ENCODE peak calls at places on chromosomes 6 and 20, in four cellular contexts. T is PC-3, Q is H9, U is spleen. A is an unnamed sample. For H3K27me3, the result is how much of the 10 kb centered on the place peaks cover.

GRCh38 chr20:325889-326644 is 715 bp downstream of the SOX12 start:
- DNase-seq in Q (peak), U (peak), T (peak), A (peak)

GRCh38 chr20:36225666-36226065 is 10.6 kb upstream of the AAR2 start:
- DNase-seq in T (no peak), U (no peak), Q (no peak), A (no peak)

GRCh38 chr6:31775184-31775583 is 1.9 kb downstream of the VWA7 start:
- DNase-seq in T (peak), U (no peak), Q (no peak), A (no peak)

GRCh38 chr20:6466065-6466810 is 301.2 kb upstream of the BMP2 start:
- DNase-seq in T (peak), Q (no peak), U (no peak), A (no peak)

GRCh38 chr6:1424306-1424927 is 35.0 kb downstream of the FOXF2 start:
- DNase-seq in Q (peak), T (peak), U (no peak), A (peak)

GRCh38 chr20:722822-723644 is 45.3 kb downstream of the SLC52A3 start:
- DNase-seq in T (no peak), Q (no peak), U (peak), A (no peak)

GRCh38 chr20:36311141-36311853 is 5.2 kb downstream of the DLGAP4 start:
- DNase-seq in T (no peak), Q (no peak), U (no peak), A (peak)

GRCh38 chr20:14698605-14699373 is 361.4 kb upstream of the FLRT3 start:
- DNase-seq in U (no peak), T (no peak), Q (no peak), A (no peak)

GRCh38 chr6:17018425-17018824 is 83.4 kb upstream of the STMND1 start:
- DNase-seq in U (no peak), Q (no peak), T (peak), A (no peak)

GRCh38 chr20:4813076-4813838 is 91.5 kb downstream of the PRND start:
- DNase-seq in U (peak), Q (no peak), T (no peak), A (no peak)

GRCh38 chr6:157721431-157722229 is 101.4 kb upstream of the SNX9 start:
- DNase-seq in Q (no peak), U (no peak), T (no peak), A (no peak)

GRCh38 chr6:44921787-44922186 is 406.3 kb upstream of the RUNX2 start:
- DNase-seq in Q (no peak), T (no peak), U (no peak), A (peak)

GRCh38 chr6:42452171-42453026 is 673 bp upstream of the TRERF1 start:
- DNase-seq in T (peak), U (peak), Q (peak), A (peak)

GRCh38 chr20:25274481-25274880 is 26.6 kb downstream of the PYGB start:
- DNase-seq in T (no peak), Q (no peak), U (peak), A (no peak)

GRCh38 chr6:91926361-91926760 is 1339.5 kb upstream of the MAP3K7 start:
- DNase-seq in T (no peak), Q (no peak), U (no peak), A (no peak)

GRCh38 chr6:75849329-75850025 is 100.4 kb downstream of the MYO6 start:
- DNase-seq in T (peak), U (no peak), Q (no peak), A (no peak)

GRCh38 chr6:161138545-161139303 is 135.1 kb downstream of the AGPAT4 start:
- DNase-seq in T (no peak), Q (no peak), U (no peak), A (peak)

GRCh38 chr6:42131531-42131930 is 10.9 kb downstream of the C6orf132 start:
- DNase-seq in Q (no peak), U (no peak), T (peak), A (no peak)

GRCh38 chr6:33840064-33840926 is 36.5 kb upstream of the MLN start:
- DNase-seq in T (peak), U (no peak), Q (no peak), A (no peak)

GRCh38 chr6:133568970-133569889 is 319.7 kb upstream of the TCF21 start:
- DNase-seq in Q (peak), T (peak), U (no peak), A (peak)

GRCh38 chr6:160348209-160348551 is at the start of gene SLC22A3:
- DNase-seq in T (no peak), U (no peak), Q (peak), A (peak)

GRCh38 chr20:408843-409696 is 971 bp downstream of the RBCK1 start:
- DNase-seq in T (no peak), U (no peak), Q (no peak), A (peak)

GRCh38 chr6:56144538-56145324 is 102.6 kb downstream of the COL21A1 start:
- DNase-seq in T (peak), U (no peak), Q (no peak), A (no peak)

GRCh38 chr6:43368517-43369160 is 808 bp downstream of the ZNF318 start:
- DNase-seq in Q (peak), T (peak), U (peak), A (peak)

GRCh38 chr6:121851056-121851455 is 415.6 kb downstream of the GJA1 start:
- DNase-seq in Q (peak), T (no peak), U (no peak), A (peak)

GRCh38 chr6:19180348-19181073 is 656.7 kb upstream of the ID4 start:
- DNase-seq in Q (no peak), T (no peak), U (no peak), A (no peak)

GRCh38 chr20:38001173-38001875 is 31.9 kb downstream of the TTI1 start:
- DNase-seq in U (no peak), Q (no peak), T (peak), A (no peak)

GRCh38 chr20:23763345-23763744 is 12.6 kb upstream of the CST1 start:
- DNase-seq in T (no peak), Q (no peak), U (no peak), A (no peak)

GRCh38 chr6:4371207-4371921 is 236.0 kb upstream of the ECI2 start:
- DNase-seq in U (no peak), T (no peak), Q (no peak), A (peak)

GRCh38 chr6:39938773-39939381 is 4.6 kb upstream of the MOCS1 start:
- DNase-seq in T (no peak), Q (no peak), U (no peak), A (peak)

GRCh38 chr20:31678389-31679356 is 41.0 kb downstream of the COX4I2 start:
- DNase-seq in Q (no peak), U (no peak), T (peak), A (peak)

GRCh38 chr6:51743999-51744398 is 343.4 kb downstream of the PKHD1 start:
- DNase-seq in Q (no peak), U (no peak), T (peak), A (peak)

GRCh38 chr6:160400426-160400825 is 52.2 kb downstream of the SLC22A3 start:
- DNase-seq in U (no peak), T (no peak), Q (no peak), A (no peak)

GRCh38 chr20:52060794-52061714 is 130.5 kb downstream of the ZFP64 start:
- DNase-seq in T (peak), U (no peak), Q (peak), A (peak)

GRCh38 chr6:161273356-161273751 is 507 bp downstream of the AGPAT4 start:
- DNase-seq in Q (no peak), T (peak), U (no peak), A (no peak)

GRCh38 chr20:38650010-38650409 is 48.4 kb downstream of the ARHGAP40 start:
- DNase-seq in T (no peak), U (no peak), Q (no peak), A (no peak)

GRCh38 chr6:5082487-5083306 is 2.4 kb upstream of the PPP1R3G start:
- DNase-seq in T (peak), U (no peak), Q (no peak), A (no peak)

GRCh38 chr6:16802071-16802470 is 40.8 kb upstream of the ATXN1 start:
- DNase-seq in U (no peak), T (no peak), Q (no peak), A (no peak)

GRCh38 chr20:4472906-4473305 is 248.8 kb upstream of the PRND start:
- DNase-seq in T (peak), Q (no peak), U (no peak), A (no peak)

GRCh38 chr20:33191955-33192354 is 24.0 kb downstream of the BPIFA2 start:
- DNase-seq in T (no peak), Q (no peak), U (no peak), A (no peak)
- H3K27me3 ChIP-seq in T (under half), Q (under half), U (under half), A (under half)

DNA sequence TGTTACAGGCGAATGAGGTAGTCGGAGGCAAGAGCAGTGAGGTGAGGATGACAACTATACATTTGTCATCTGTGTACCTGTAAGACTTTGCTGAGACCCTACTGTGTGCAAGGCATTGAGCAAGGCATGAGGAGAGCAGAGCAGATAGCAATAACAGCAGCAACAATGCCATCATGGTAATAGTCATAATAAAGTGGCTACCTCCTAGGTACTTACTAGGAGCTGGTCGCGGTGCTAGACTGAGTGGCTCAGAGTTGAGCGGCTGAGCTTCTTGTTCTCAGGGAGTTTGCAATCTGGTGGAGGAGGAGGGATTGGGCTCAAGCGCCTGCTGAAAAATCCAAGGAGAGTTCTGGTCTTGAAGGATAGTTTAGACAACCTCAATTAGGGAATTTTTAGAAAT is 25.2 kb upstream of the CCDC167 start:
- DNase-seq in Q (no peak), T (no peak), U (no peak), A (no peak)
- H3K27me3 ChIP-seq in Q (under half), T (under half), U (under half), A (under half)

DNA sequence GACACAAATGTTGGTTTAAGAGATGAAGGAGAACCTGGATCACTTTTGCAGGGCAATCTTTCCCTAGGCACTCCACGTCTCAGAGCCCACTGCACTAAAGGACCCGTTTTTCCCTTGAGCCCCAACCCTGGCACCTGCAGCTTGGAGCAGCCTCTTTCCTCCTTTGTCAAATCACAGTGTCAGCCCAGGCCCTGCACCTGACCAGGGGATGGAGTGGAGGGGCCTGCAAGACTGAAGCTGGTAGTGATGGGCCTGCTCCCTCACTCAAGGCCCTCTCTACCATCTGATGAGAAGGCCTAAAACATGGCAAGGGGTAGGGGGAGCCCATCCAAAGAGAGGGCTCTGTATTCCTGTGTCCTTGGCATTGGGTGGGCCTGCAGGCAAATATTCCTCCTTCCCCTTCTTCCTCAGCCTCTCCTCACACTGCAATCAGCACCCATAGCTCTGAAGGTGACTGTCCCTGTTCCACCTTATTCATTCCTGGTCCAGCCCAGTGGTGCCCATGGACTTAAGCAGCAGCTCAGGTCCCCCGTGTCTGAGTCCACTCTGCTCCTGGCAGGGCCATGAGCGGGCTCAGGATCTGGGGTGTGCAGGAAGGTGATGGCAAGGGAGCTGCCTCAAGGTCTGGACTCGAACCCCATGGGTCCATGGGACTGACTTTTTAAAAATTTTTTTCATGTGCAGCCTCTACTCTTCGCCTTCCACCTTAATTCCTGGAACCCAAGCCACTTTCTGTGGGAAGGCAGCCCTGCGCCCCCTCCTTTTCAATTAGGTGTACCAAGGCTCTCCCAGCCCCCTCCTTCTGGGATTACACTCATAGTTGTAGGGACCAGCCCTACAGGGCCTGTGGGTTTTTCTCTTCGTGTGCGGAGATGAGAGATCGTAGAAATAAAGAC is 6.7 kb downstream of the RAET1G start:
- DNase-seq in U (peak), Q (no peak), T (no peak), A (peak)
- H3K27me3 ChIP-seq in U (under half), Q (under half), T (under half), A (half or more)

GRCh38 chr6:26273673-26274595 is 91.1 kb upstream of the BTN3A2 start:
- DNase-seq in T (no peak), U (no peak), Q (no peak), A (no peak)
- H3K27me3 ChIP-seq in T (under half), U (under half), Q (under half), A (under half)

GRCh38 chr20:21396045-21396893 is 1.1 kb downstream of the NKX2-4 start:
- DNase-seq in T (no peak), U (no peak), Q (no peak), A (peak)

GRCh38 chr20:21398505-21399057 is 1.3 kb upstream of the NKX2-4 start:
- DNase-seq in U (no peak), T (no peak), Q (no peak), A (no peak)

GRCh38 chr20:21396921-21397340 is 395 bp downstream of the NKX2-4 start:
- DNase-seq in U (no peak), Q (peak), T (no peak), A (peak)

GRCh38 chr20:21398109-21398480 is 769 bp upstream of the NKX2-4 start:
- DNase-seq in Q (no peak), T (no peak), U (no peak), A (no peak)

GRCh38 chr20:21397341-21398108 is at the start of gene NKX2-4:
- DNase-seq in U (no peak), Q (peak), T (no peak), A (peak)
- H3K27me3 ChIP-seq in U (half or more), Q (under half), T (under half), A (half or more)

GRCh38 chr6:10409160-10409765 is 5.6 kb downstream of the TFAP2A start:
- DNase-seq in Q (no peak), U (no peak), T (peak), A (no peak)

GRCh38 chr6:10407674-10408054 is 7.2 kb downstream of the TFAP2A start:
- DNase-seq in U (no peak), Q (no peak), T (peak), A (no peak)

GRCh38 chr6:10406556-10406955 is 8.3 kb downstream of the TFAP2A start:
- DNase-seq in U (no peak), Q (no peak), T (peak), A (no peak)

GRCh38 chr6:10404799-10405524 is 9.9 kb downstream of the TFAP2A start:
- DNase-seq in T (peak), U (no peak), Q (no peak), A (no peak)

GRCh38 chr6:10407018-10407673 is 7.7 kb downstream of the TFAP2A start:
- DNase-seq in T (no peak), Q (no peak), U (no peak), A (no peak)
- H3K27me3 ChIP-seq in T (under half), Q (half or more), U (half or more), A (half or more)

DNA sequence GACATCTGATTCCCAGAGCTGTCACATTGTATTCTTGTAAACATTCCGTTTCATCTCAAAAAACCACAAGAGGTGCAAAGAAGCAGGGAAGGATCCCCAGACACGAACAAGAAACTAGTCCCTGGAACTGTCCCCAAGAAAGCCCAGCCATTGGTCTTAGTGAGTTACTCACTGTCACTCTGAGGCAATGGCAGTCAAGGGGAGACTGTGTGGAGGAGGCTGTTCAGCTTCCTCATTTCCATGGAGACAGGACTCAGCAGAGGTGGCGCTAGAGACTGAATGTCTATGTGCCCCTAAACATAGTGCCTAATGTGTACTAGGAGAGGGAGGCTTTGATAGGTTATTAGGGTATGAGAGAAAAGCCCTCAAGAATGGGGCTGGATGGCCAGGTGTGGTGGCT is 11.1 kb downstream of the ULBP1 start:
- DNase-seq in T (no peak), Q (no peak), U (no peak), A (no peak)
- H3K27me3 ChIP-seq in T (under half), Q (under half), U (under half), A (half or more)

DNA sequence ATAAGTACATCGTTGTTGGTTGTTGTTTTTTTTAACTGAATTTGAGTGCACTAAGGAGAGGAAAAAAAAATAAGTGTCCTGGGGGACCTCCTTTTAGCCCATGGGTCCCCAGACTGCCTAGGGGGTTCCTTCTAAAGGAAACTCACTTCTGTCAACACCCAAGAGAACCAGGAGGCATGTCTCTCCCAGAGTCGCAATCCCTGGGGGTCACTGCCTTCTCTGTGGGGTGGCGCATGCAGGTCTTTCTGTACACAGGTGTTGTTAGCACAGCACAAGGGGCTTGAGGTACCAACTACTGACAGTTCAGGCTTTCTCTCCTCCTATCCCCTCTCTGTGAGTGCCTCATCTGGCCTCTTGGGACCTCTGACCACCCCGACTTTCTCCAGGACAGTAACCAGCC is 7.3 kb upstream of the ARMC2 start:
- DNase-seq in Q (no peak), U (no peak), T (no peak), A (no peak)
- H3K27me3 ChIP-seq in Q (under half), U (under half), T (under half), A (under half)

DNA sequence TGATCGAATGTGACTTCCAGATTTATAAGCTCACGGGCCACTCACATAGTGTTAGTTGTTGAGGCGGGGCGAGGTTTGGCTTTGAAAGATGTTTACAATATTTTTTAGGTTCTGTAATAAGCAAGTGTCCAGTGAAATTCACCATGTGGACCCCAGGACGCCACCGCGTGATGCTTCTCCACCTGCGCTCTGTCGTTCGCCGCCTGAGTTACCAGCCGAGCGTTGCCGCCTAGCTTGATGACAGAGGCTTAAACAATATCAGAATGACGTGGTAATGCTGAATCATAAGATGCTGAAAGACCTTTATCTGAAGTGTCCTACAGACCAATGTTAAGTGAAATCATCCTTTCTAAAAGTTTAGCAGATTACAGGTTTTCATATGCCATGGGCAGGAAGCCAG is 241.0 kb downstream of the MYLK4 start:
- DNase-seq in U (no peak), Q (no peak), T (no peak), A (no peak)
- H3K27me3 ChIP-seq in U (under half), Q (under half), T (under half), A (under half)

GRCh38 chr20:61125536-61126180 is 126.4 kb upstream of the CDH4 start:
- DNase-seq in U (no peak), T (no peak), Q (no peak), A (no peak)
- H3K27me3 ChIP-seq in U (under half), T (under half), Q (under half), A (under half)

A was measured in endodermal cell.